ENCODE peak calls at places on chromosomes 11 and 22, in four cellular contexts. B is osteocyte; Z is SW 1271; F is stimulated activated CD4-positive, alpha-beta T cell treated with anti-CD3 and anti-CD28 coated beads, TNF-alpha, amount 100 ng/mL, for 24 hours. K is an unnamed sample.

GRCh38 chr22:20015971-20016733 is 471 bp downstream of the ARVCF start:
- DNase-seq in B (no peak), F (peak), Z (peak), K (no peak)

GRCh38 chr22:44677299-44678244 is 24.4 kb upstream of the PRR5 start:
- DNase-seq in F (no peak), B (no peak), Z (no peak), K (no peak)

GRCh38 chr11:28738549-28738948 is 630.4 kb downstream of the METTL15 start:
- DNase-seq in Z (peak), B (no peak), F (no peak), K (no peak)

GRCh38 chr11:122059565-122059964 is 56.5 kb downstream of the BLID start:
- DNase-seq in F (no peak), B (no peak), Z (peak), K (no peak)

GRCh38 chr11:104333977-104334376 is 170.0 kb upstream of the PDGFD start:
- DNase-seq in Z (peak), F (no peak), B (no peak), K (no peak)

GRCh38 chr22:40203568-40203967 is 25.8 kb downstream of the TNRC6B start:
- DNase-seq in B (no peak), Z (no peak), F (peak), K (no peak)

GRCh38 chr11:14672635-14673034 is 29.0 kb downstream of the PDE3B start:
- DNase-seq in Z (no peak), F (no peak), B (no peak), K (no peak)

GRCh38 chr11:60771879-60772525 is 13.1 kb upstream of the MS4A10 start:
- DNase-seq in B (no peak), F (no peak), Z (peak), K (peak)

GRCh38 chr11:62713343-62713742 is 5.9 kb downstream of the GNG3 start:
- DNase-seq in F (no peak), Z (no peak), B (no peak), K (no peak)

GRCh38 chr11:91470656-91471055 is 754.0 kb upstream of the FAT3 start:
- DNase-seq in Z (no peak), F (no peak), B (no peak), K (no peak)